ENCODE peak calls at places on chromosome 11, in nine cellular contexts. O, P, R, A, U, J, D, C and Y are unnamed samples. For H3K36me3 and H3K27me3, the result is how much of the 10 kb centered on the place peaks cover.

GRCh38 chr11:9783986-9784385 is 120.1 kb downstream of the SWAP70 start:
- DNase-seq in O (no peak), P (no peak), R (no peak), A (peak), U (no peak), J (no peak), D (no peak), C (no peak), Y (no peak)

GRCh38 chr11:95283653-95284052 is 52.7 kb upstream of the SESN3 start:
- DNase-seq in O (no peak), P (no peak), R (no peak), A (peak), U (no peak), J (no peak), D (no peak), C (no peak), Y (no peak)

GRCh38 chr11:34242037-34242625 is 115.7 kb downstream of the ABTB2 start:
- DNase-seq in O (no peak), P (no peak), R (no peak), A (peak), U (no peak), J (no peak), D (no peak), C (no peak), Y (no peak)

GRCh38 chr11:108237058-108237481 is 14.2 kb downstream of the ATM start:
- DNase-seq in O (no peak), P (no peak), R (no peak), A (no peak), U (no peak), J (no peak), D (no peak), C (no peak), Y (no peak)

GRCh38 chr11:73400293-73400692 is 24.1 kb downstream of the RELT start:
- DNase-seq in O (no peak), P (no peak), R (no peak), A (no peak), U (no peak), J (no peak), D (no peak), C (peak), Y (no peak)

GRCh38 chr11:71489311-71490043 is 36.5 kb downstream of the NADSYN1 start:
- DNase-seq in O (no peak), P (no peak), R (no peak), A (no peak), U (no peak), J (peak), D (peak), C (no peak), Y (peak)

GRCh38 chr11:13465909-13466371 is 2.9 kb upstream of the BTBD10 start:
- DNase-seq in O (no peak), P (no peak), R (no peak), A (peak), U (no peak), J (peak), D (no peak), C (no peak), Y (peak)

GRCh38 chr11:75745807-75746206 is 22.8 kb upstream of the DGAT2 start:
- DNase-seq in O (no peak), P (no peak), R (no peak), A (no peak), U (no peak), J (no peak), D (no peak), C (no peak), Y (no peak)

GRCh38 chr11:110491577-110492352 is 62.0 kb downstream of the FDX1 start:
- DNase-seq in O (no peak), P (no peak), R (no peak), A (no peak), U (no peak), J (no peak), D (no peak), C (no peak), Y (no peak)

GRCh38 chr11:72598901-72599300 is 75.3 kb downstream of the PDE2A start:
- DNase-seq in O (no peak), P (no peak), R (peak), A (peak), U (peak), J (peak), D (peak), C (no peak), Y (no peak)

GRCh38 chr11:2929880-2930704 is 872 bp upstream of the PHLDA2 start:
- DNase-seq in O (no peak), P (no peak), R (peak), A (peak), U (peak), J (peak), D (peak), C (peak), Y (no peak)

GRCh38 chr11:128621491-128622136 is 34.3 kb upstream of the ETS1 start:
- DNase-seq in O (no peak), P (no peak), R (no peak), A (peak), U (peak), J (peak), D (no peak), C (no peak), Y (no peak)

GRCh38 chr11:128324051-128324481 is 263.3 kb downstream of the ETS1 start:
- DNase-seq in O (no peak), P (no peak), R (no peak), A (no peak), U (no peak), J (no peak), D (no peak), C (no peak), Y (no peak)

GRCh38 chr11:133082851-133083488 is 449.3 kb downstream of the OPCML start:
- DNase-seq in O (peak), P (peak), R (peak), A (peak), U (peak), J (peak), D (peak), C (peak), Y (peak)

GRCh38 chr11:35523351-35523768 is 2.1 kb downstream of the PAMR1 start:
- DNase-seq in O (no peak), P (no peak), R (no peak), A (peak), U (no peak), J (no peak), D (no peak), C (no peak), Y (no peak)

GRCh38 chr11:60772666-60773065 is 12.5 kb upstream of the MS4A10 start:
- DNase-seq in O (no peak), P (no peak), R (no peak), A (no peak), U (no peak), J (no peak), D (peak), C (peak), Y (no peak)

GRCh38 chr11:24502425-24502824 is 5.6 kb downstream of the LUZP2 start:
- DNase-seq in O (no peak), P (no peak), R (no peak), A (no peak), U (no peak), J (no peak), D (no peak), C (no peak), Y (no peak)

GRCh38 chr11:44950036-44950624 is 553 bp downstream of the TP53I11 start:
- DNase-seq in O (peak), P (peak), R (peak), A (peak), U (peak), J (no peak), D (peak), C (no peak), Y (peak)

GRCh38 chr11:69230856-69231425 is 63.0 kb upstream of the MYEOV start:
- DNase-seq in O (no peak), P (no peak), R (peak), A (no peak), U (no peak), J (no peak), D (no peak), C (no peak), Y (no peak)

GRCh38 chr11:105144887-105145286 is 5.3 kb upstream of the CARD18 start:
- DNase-seq in O (no peak), P (no peak), R (no peak), A (peak), U (no peak), J (no peak), D (no peak), C (no peak), Y (no peak)

GRCh38 chr11:1751999-1752906 is 1.9 kb upstream of the IFITM10 start:
- DNase-seq in O (no peak), P (no peak), R (no peak), A (no peak), U (no peak), J (no peak), D (peak), C (no peak), Y (no peak)

GRCh38 chr11:128481135-128481534 is 106.2 kb downstream of the ETS1 start:
- DNase-seq in O (no peak), P (no peak), R (no peak), A (peak), U (no peak), J (no peak), D (no peak), C (no peak), Y (no peak)

GRCh38 chr11:64998690-64999431 is 2.1 kb upstream of the BATF2 start:
- DNase-seq in O (no peak), P (no peak), R (peak), A (no peak), U (no peak), J (no peak), D (no peak), C (no peak), Y (no peak)

GRCh38 chr11:84628871-84629625 is 998.1 kb downstream of the DLG2 start:
- DNase-seq in O (no peak), P (no peak), R (no peak), A (no peak), U (no peak), J (no peak), D (no peak), C (no peak), Y (no peak)

GRCh38 chr11:1875093-1875785 is 16.5 kb downstream of the PRR33 start:
- DNase-seq in O (no peak), P (peak), R (no peak), A (no peak), U (no peak), J (no peak), D (peak), C (peak), Y (no peak)

GRCh38 chr11:122204206-122204605 is 88.2 kb upstream of the BLID start:
- DNase-seq in O (no peak), P (no peak), R (no peak), A (peak), U (no peak), J (peak), D (no peak), C (no peak), Y (no peak)

GRCh38 chr11:60991457-60991856 is 20.0 kb downstream of the CD6 start:
- DNase-seq in O (no peak), P (no peak), R (no peak), A (no peak), U (no peak), J (no peak), D (peak), C (no peak), Y (no peak)

GRCh38 chr11:72828081-72828567 is 13.9 kb downstream of the ATG16L2 start:
- DNase-seq in O (no peak), P (peak), R (no peak), A (peak), U (no peak), J (no peak), D (no peak), C (peak), Y (no peak)

GRCh38 chr11:122746050-122746478 is 90.5 kb downstream of the UBASH3B start:
- DNase-seq in O (no peak), P (no peak), R (no peak), A (no peak), U (no peak), J (no peak), D (no peak), C (no peak), Y (peak)

GRCh38 chr11:111736621-111737055 is 29.6 kb downstream of the PPP2R1B start:
- DNase-seq in O (no peak), P (no peak), R (no peak), A (peak), U (no peak), J (no peak), D (no peak), C (no peak), Y (no peak)

GRCh38 chr11:8963569-8964323 is 496 bp downstream of the TMEM9B start:
- DNase-seq in O (peak), P (peak), R (peak), A (peak), U (peak), J (no peak), D (peak), C (peak), Y (peak)

GRCh38 chr11:132111341-132111740 is 740.9 kb downstream of the NTM start:
- DNase-seq in O (no peak), P (no peak), R (no peak), A (peak), U (no peak), J (no peak), D (no peak), C (no peak), Y (no peak)

GRCh38 chr11:72058416-72059034 is 21.8 kb downstream of the NUMA1 start:
- DNase-seq in O (no peak), P (no peak), R (no peak), A (peak), U (no peak), J (peak), D (no peak), C (no peak), Y (no peak)

GRCh38 chr11:128390246-128390645 is 197.1 kb downstream of the ETS1 start:
- DNase-seq in O (no peak), P (no peak), R (no peak), A (no peak), U (no peak), J (no peak), D (no peak), C (no peak), Y (no peak)

DNA sequence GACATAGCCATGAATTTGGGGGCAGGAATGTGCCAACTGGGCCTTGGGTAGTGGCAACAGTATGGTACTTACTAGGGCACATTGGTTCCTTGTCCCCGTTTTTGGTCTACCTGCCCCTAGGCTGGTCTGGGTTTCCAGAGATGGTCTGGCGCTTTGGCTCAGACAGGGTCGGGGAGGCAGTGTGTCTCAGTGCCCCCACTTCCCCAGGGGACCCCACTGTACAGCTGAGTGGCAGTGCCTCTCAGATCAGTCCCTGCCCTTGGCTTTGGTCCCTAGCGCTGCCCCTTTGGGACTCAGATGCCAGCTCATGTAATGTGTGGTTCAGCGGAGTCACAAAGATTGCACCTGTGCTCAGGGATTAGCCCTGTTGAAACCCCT is 3.3 kb downstream of the RIC8A start:
- DNase-seq in O (no peak), P (no peak), R (peak), A (no peak), U (no peak), J (no peak), D (no peak), C (no peak), Y (peak)
- H3K36me3 ChIP-seq in O (under half), P (half or more), R (under half), A (half or more), U (half or more), J (half or more), D (under half), C (under half), Y (under half)

DNA sequence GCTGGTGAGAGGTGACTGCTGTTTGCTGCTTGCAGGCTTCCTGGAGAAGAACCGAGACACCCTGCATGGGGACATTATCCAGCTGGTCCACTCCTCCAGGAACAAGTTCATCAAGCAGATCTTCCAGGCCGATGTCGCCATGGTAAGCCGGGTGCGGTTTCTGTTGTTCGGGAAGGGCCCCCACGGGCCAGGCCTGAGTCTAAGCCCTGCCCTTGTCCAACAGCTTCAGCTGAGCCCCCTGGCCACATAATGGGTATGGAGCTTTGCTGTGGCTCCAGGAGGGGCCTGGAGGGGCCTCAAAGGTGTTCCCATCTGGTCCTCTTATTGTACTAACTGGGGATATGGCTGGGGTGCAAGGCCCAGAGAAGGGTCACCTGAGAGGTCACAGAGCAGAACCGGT is 38.0 kb downstream of the MYO7A start:
- DNase-seq in O (no peak), P (peak), R (no peak), A (no peak), U (no peak), J (no peak), D (no peak), C (peak), Y (no peak)
- H3K27me3 ChIP-seq in O (under half), P (under half), R (under half), A (under half), U (under half), J (under half), D (under half), C (under half), Y (under half)

GRCh38 chr11:66365166-66365565 is 6.4 kb downstream of the SLC29A2 start:
- DNase-seq in O (no peak), P (peak), R (no peak), A (no peak), U (no peak), J (no peak), D (peak), C (no peak), Y (no peak)

GRCh38 chr11:66361502-66361941 is 10.0 kb downstream of the SLC29A2 start:
- DNase-seq in O (no peak), P (peak), R (no peak), A (no peak), U (no peak), J (no peak), D (peak), C (no peak), Y (no peak)

GRCh38 chr11:66362481-66363147 is 8.9 kb downstream of the SLC29A2 start:
- DNase-seq in O (no peak), P (peak), R (no peak), A (no peak), U (no peak), J (no peak), D (peak), C (no peak), Y (no peak)

GRCh38 chr11:66363805-66364535 is 7.6 kb downstream of the SLC29A2 start:
- DNase-seq in O (peak), P (peak), R (peak), A (no peak), U (peak), J (no peak), D (peak), C (no peak), Y (peak)

DNA sequence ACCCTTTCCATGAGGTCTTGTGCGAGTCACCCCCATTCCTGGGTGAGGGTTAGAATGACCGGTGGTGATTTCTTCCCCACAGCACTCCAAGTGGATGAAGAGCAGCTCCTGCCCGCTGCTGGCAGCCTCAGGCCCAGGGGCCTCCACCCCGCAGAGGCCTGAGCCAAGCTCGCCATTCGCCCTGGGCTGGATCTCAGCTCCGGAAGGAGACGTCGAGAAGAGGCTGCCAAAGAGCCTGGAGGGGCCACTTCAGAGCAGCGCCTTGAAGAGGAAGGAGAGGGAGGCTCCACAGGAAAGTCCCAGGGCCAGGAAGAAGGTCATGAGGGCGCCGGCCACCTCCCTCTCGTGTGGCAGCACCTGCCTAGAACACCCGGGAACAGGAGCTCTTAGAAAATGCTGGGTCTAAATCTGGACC is 8.4 kb downstream of the SLC29A2 start:
- DNase-seq in O (peak), P (peak), R (no peak), A (peak), U (no peak), J (no peak), D (peak), C (no peak), Y (no peak)
- H3K36me3 ChIP-seq in O (under half), P (under half), R (under half), A (under half), U (half or more), J (under half), D (under half), C (under half), Y (under half)

GRCh38 chr11:118156531-118157185 is 4.0 kb upstream of the SCN4B start:
- DNase-seq in O (no peak), P (no peak), R (no peak), A (no peak), U (no peak), J (no peak), D (peak), C (no peak), Y (no peak)
- H3K27me3 ChIP-seq in O (under half), P (under half), R (under half), A (half or more), U (under half), J (half or more), D (under half), C (under half), Y (under half)

GRCh38 chr11:78100276-78101040 is 20.8 kb upstream of the NDUFC2 start:
- DNase-seq in O (no peak), P (no peak), R (no peak), A (no peak), U (no peak), J (no peak), D (no peak), C (no peak), Y (no peak)

GRCh38 chr11:78094250-78094649 is 14.6 kb upstream of the NDUFC2 start:
- DNase-seq in O (no peak), P (no peak), R (no peak), A (no peak), U (no peak), J (no peak), D (no peak), C (no peak), Y (no peak)

GRCh38 chr11:78101073-78101472 is 21.4 kb upstream of the NDUFC2 start:
- DNase-seq in O (no peak), P (no peak), R (no peak), A (no peak), U (no peak), J (no peak), D (no peak), C (no peak), Y (no peak)

GRCh38 chr11:78097666-78098385 is 18.2 kb upstream of the NDUFC2 start:
- DNase-seq in O (no peak), P (no peak), R (no peak), A (no peak), U (no peak), J (no peak), D (no peak), C (no peak), Y (no peak)

GRCh38 chr11:78099671-78100070 is 20.0 kb upstream of the NDUFC2 start:
- DNase-seq in O (no peak), P (no peak), R (no peak), A (no peak), U (no peak), J (no peak), D (no peak), C (no peak), Y (no peak)
- H3K36me3 ChIP-seq in O (under half), P (half or more), R (under half), A (under half), U (under half), J (under half), D (under half), C (under half), Y (under half)

DNA sequence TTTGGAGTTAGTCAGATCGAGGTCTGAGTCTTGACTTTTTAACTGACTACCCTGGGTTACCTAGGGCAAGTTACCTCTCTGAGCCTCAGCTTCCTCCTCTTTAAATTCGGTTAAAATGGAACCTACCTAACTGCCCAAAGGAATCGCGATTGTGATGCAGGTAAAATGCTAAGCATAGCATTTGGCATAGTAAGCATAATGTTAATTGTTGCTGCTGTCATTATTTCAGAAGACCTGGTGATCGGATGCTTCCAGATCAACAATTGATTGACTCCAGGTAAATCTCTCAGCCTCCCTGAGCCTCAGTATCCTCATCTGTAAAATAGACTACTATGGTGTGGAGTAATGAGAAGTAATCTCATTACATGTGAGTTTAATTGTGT is 550 bp upstream of the SLC43A1 start:
- DNase-seq in O (no peak), P (no peak), R (no peak), A (no peak), U (no peak), J (no peak), D (no peak), C (no peak), Y (no peak)
- H3K27me3 ChIP-seq in O (under half), P (under half), R (under half), A (under half), U (under half), J (under half), D (under half), C (under half), Y (under half)

GRCh38 chr11:43327987-43328386 is 16.2 kb downstream of the API5 start:
- DNase-seq in O (no peak), P (no peak), R (no peak), A (peak), U (no peak), J (peak), D (no peak), C (no peak), Y (no peak)
- H3K36me3 ChIP-seq in O (under half), P (half or more), R (under half), A (half or more), U (half or more), J (half or more), D (under half), C (under half), Y (half or more)